ENCODE peak calls at places on chromosome 18, in nine cellular contexts. R is AG10803, T is foreskin fibroblast, Q is uterus, W is left ventricle myocardium inferior, Z is PC-3, B is A549, V is AG04450, H is transverse colon. D is an unnamed sample.

GRCh38 chr18:68104036-68104435 is 587.5 kb upstream of the DSEL start:
- DNase-seq in V (no peak), H (no peak), W (no peak), T (peak), Z (peak), R (peak), B (no peak), Q (no peak), D (peak)

GRCh38 chr18:2983296-2983695 is 29.6 kb downstream of the LPIN2 start:
- DNase-seq in R (peak), H (no peak), V (no peak), Q (no peak), T (no peak), W (no peak), Z (no peak), B (no peak), D (no peak)

GRCh38 chr18:54787098-54787497 is 41.2 kb upstream of the RAB27B start:
- DNase-seq in V (no peak), Z (no peak), T (no peak), B (no peak), W (no peak), R (no peak), Q (no peak), H (no peak), D (no peak)

GRCh38 chr18:40534748-40535147 is 1420.3 kb upstream of the PIK3C3 start:
- DNase-seq in H (no peak), V (no peak), Q (no peak), T (peak), B (no peak), W (no peak), Z (peak), R (no peak), D (no peak)

GRCh38 chr18:34494359-34494696 is 215.8 kb upstream of the DTNA start:
- DNase-seq in Q (no peak), V (no peak), B (no peak), Z (no peak), T (no peak), R (no peak), W (peak), H (no peak), D (no peak)

GRCh38 chr18:30142248-30142647 is 900.3 kb downstream of the DSC3 start:
- DNase-seq in R (no peak), B (no peak), V (no peak), H (no peak), Z (no peak), Q (no peak), W (no peak), T (no peak), D (no peak)

GRCh38 chr18:44680271-44681038 is at the start of gene SETBP1:
- DNase-seq in H (peak), R (peak), Q (peak), W (peak), T (peak), V (no peak), B (peak), Z (peak), D (peak)

GRCh38 chr18:78972930-78973331 is 6.7 kb upstream of the SALL3 start:
- DNase-seq in T (no peak), Q (no peak), B (no peak), W (no peak), R (no peak), H (no peak), Z (no peak), V (no peak), D (no peak)

GRCh38 chr18:78939105-78939504 is 40.5 kb upstream of the SALL3 start:
- DNase-seq in Q (no peak), B (no peak), W (no peak), V (no peak), T (no peak), H (no peak), Z (no peak), R (no peak), D (no peak)

GRCh38 chr18:48408111-48408726 is 964 bp downstream of the ZBTB7C start:
- DNase-seq in V (no peak), W (peak), Q (no peak), T (peak), R (no peak), Z (no peak), H (no peak), B (no peak), D (no peak)

GRCh38 chr18:36315736-36316135 is 18.2 kb downstream of the FHOD3 start:
- DNase-seq in Z (peak), R (peak), W (no peak), Q (no peak), V (no peak), T (no peak), H (no peak), B (no peak), D (no peak)
- H3K4me3 ChIP-seq in Z (no peak), R (no peak), W (no peak), Q (no peak), V (no peak), T (no peak), H (no peak), B (no peak), D (no peak)

GRCh38 chr18:53375641-53376040 is 848.8 kb downstream of the MBD2 start:
- DNase-seq in W (no peak), V (no peak), T (no peak), Q (no peak), R (no peak), B (no peak), H (peak), Z (no peak), D (no peak)
- TF ChIP-seq CTCF in W (no peak), V (no peak), T (no peak), Q (no peak), R (no peak), B (no peak), H (no peak), Z (no peak), D (no peak)

GRCh38 chr18:9922592-9923308 is 8.9 kb downstream of the VAPA start:
- DNase-seq in Q (no peak), R (no peak), W (no peak), H (no peak), B (no peak), V (no peak), T (no peak), Z (no peak), D (no peak)

GRCh38 chr18:9918016-9918680 is 4.3 kb downstream of the VAPA start:
- DNase-seq in V (no peak), Z (peak), H (no peak), T (peak), B (peak), R (no peak), Q (no peak), W (no peak), D (peak)

GRCh38 chr18:9916814-9917213 is 3.0 kb downstream of the VAPA start:
- DNase-seq in B (no peak), T (no peak), W (no peak), Q (no peak), R (no peak), Z (no peak), H (no peak), V (no peak), D (no peak)

GRCh38 chr18:9916067-9916684 is 2.4 kb downstream of the VAPA start:
- DNase-seq in Z (peak), B (no peak), R (peak), W (no peak), Q (no peak), T (no peak), H (no peak), V (no peak), D (no peak)

DNA sequence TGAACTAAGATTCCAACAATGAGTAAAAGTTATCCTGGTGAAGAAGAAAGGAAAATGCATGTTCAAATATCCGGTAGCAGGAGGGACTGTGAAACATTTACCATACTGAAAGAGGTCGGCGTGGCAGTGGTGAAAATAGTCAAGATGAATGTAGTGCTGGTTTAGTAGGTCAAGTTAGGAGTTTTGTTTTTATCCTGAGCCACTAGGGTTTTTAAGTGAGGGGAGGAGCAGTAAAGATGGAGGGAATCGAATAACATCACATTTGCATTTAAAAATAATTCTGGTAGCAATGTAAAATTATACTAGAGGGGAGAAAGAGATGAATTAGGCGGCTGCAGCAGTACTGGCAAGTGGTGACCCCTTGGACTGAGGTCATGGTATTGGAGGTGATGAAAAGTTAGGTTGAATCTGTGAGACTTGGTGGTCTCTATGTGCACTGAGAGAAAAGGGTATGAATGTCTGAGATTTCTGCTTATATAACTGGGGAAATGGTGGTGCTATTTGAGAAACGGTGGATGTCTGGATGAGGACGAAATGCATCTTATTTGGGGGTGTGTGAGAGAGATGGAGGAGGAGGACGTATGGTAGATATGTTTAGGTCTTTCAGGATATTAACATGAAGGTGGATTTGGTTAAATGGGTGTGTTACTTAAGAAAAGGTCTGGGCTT is 5.9 kb downstream of the VAPA start:
- DNase-seq in Q (no peak), Z (no peak), R (no peak), W (no peak), V (no peak), T (no peak), H (no peak), B (no peak), D (no peak)
- H3K4me3 ChIP-seq in Q (no peak), Z (no peak), R (no peak), W (no peak), V (no peak), T (no peak), H (no peak), B (no peak), D (no peak)

GRCh38 chr18:31557446-31557845 is 34.2 kb upstream of the TTR start:
- DNase-seq in W (no peak), B (no peak), T (no peak), R (no peak), H (no peak), V (no peak), Z (peak), Q (no peak), D (no peak)
- TF ChIP-seq CTCF in W (no peak), B (no peak), T (no peak), R (no peak), H (no peak), V (no peak), Z (no peak), Q (no peak), D (no peak)

DNA sequence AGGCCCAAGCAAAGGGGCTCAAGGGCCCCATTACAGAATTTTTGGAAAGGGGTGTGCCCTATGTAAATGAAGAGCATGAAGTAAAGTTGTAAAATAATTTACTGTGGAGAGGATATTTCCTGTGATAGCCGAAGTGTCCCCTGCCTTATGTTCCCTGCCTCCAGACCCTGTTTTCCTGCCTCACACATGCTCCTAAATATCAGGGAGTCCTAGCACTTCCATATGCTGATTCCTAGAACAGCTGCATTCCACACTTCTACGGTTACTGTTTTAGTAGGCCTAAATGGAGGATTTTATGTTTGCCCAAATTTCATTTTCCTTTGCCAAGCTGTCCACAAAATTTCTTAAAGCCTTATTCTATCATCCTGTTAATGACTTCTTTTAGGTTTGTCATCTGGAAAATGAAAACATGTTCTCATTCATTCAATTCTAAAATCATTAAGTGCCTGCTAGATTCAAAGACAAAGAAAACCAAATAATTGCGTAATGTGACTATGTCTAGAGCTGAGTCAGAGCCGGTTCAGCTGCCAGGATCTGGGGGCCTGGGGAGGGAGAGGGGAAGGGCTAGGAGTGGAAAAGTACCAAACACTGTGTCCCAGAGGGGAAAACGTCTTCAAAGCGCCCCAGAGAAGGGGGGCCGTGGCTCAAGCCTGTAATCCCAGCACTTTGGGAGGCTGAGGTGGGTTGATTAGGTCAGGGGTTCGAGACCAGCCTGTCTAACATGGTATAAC is 25.8 kb upstream of the IMPA2 start:
- DNase-seq in V (peak), Q (peak), B (no peak), W (no peak), H (peak), T (peak), Z (peak), R (peak), D (peak)
- H3K4me3 ChIP-seq in V (no peak), Q (no peak), B (no peak), W (no peak), H (no peak), T (no peak), Z (peak), R (no peak), D (no peak)

DNA sequence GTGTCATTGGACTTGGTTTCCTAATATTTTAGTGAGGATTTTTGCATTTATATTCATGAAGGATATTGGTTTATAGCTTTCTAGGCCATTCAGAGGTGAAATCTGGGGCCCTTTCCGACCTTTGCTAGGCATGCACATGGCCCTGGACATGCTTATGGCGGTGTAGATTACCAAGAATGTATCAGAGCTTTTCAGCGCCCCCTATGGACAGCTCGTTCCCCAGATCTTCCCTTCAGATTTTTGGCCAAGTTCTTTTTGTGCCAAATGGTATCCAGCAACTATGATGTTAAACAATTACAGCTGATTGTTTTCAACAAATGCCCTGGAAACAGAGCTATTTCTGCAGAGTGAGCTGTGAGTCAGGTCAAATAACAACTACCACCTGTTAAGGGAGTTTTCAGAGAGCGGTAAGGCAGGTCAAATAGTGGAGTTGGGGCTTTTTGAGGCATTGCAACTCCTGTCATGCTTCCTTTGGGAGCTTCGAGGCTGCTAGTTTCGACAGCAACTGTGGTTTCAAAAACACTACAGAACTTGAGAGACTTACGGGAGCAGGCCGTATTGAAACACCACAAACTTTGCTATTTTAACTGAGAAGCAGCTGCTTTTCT is 188.3 kb downstream of the ZNF516 start:
- DNase-seq in B (no peak), Q (no peak), W (no peak), V (no peak), H (no peak), R (no peak), T (no peak), Z (no peak), D (no peak)
- TF ChIP-seq CTCF in B (no peak), Q (no peak), W (no peak), V (no peak), H (no peak), R (no peak), T (no peak), Z (no peak), D (no peak)

GRCh38 chr18:57807336-57808117 is 4.4 kb upstream of the ATP8B1 start:
- DNase-seq in W (no peak), V (no peak), Q (no peak), R (peak), T (peak), H (no peak), Z (peak), B (no peak), D (peak)
- H3K4me3 ChIP-seq in W (no peak), V (no peak), Q (no peak), R (peak), T (peak), H (no peak), Z (peak), B (no peak), D (no peak)

GRCh38 chr18:77061946-77062517 is 70.6 kb downstream of the MBP start:
- DNase-seq in V (no peak), T (no peak), Z (no peak), W (no peak), B (no peak), H (no peak), R (no peak), Q (no peak), D (no peak)

GRCh38 chr18:77058186-77058847 is 74.3 kb downstream of the MBP start:
- DNase-seq in W (peak), R (no peak), B (no peak), T (peak), Q (peak), H (no peak), V (no peak), Z (no peak), D (no peak)

GRCh38 chr18:77061291-77061945 is 71.2 kb downstream of the MBP start:
- DNase-seq in H (no peak), T (no peak), Q (no peak), V (peak), R (no peak), B (no peak), W (no peak), Z (no peak), D (no peak)

GRCh38 chr18:77057043-77057442 is 75.5 kb downstream of the MBP start:
- DNase-seq in W (peak), T (peak), R (peak), V (no peak), Q (no peak), B (no peak), Z (no peak), H (no peak), D (no peak)

GRCh38 chr18:77059294-77059916 is 73.2 kb downstream of the MBP start:
- DNase-seq in Z (peak), R (peak), T (peak), W (no peak), H (no peak), Q (no peak), B (peak), V (no peak), D (no peak)
- TF ChIP-seq CTCF in Z (peak), R (peak), T (peak), W (peak), H (peak), Q (peak), B (peak), V (peak), D (peak)

D was measured in astrocyte of the cerebellum.